ENCODE peak calls at places on chromosome 14, in seven cellular contexts. One of them, this sample, is unnamed.

GRCh38 chr14:68507544-68508081 is 285.3 kb downstream of the ZFP36L1 start:
- DNase-seq in HCT116: no peak
- DNase-seq in K562: no peak
- DNase-seq in H1: no peak
- DNase-seq in SK-N-SH: no peak
- DNase-seq in HepG2: no peak
- DNase-seq in GM12878: no peak
- DNase-seq in this sample: no peak

GRCh38 chr14:51554953-51555352 is 96.8 kb upstream of the FRMD6 start:
- DNase-seq in HCT116: no peak
- DNase-seq in K562: no peak
- DNase-seq in H1: no peak
- DNase-seq in SK-N-SH: no peak
- DNase-seq in HepG2: no peak
- DNase-seq in GM12878: no peak
- DNase-seq in this sample: peak

GRCh38 chr14:95341115-95341514 is 21.4 kb upstream of the CLMN start:
- DNase-seq in HCT116: no peak
- DNase-seq in K562: no peak
- DNase-seq in H1: no peak
- DNase-seq in SK-N-SH: no peak
- DNase-seq in HepG2: no peak
- DNase-seq in GM12878: no peak
- DNase-seq in this sample: no peak

GRCh38 chr14:93959239-93960107 is 16.9 kb downstream of the ASB2 start:
- DNase-seq in HCT116: peak
- DNase-seq in K562: peak
- DNase-seq in H1: no peak
- DNase-seq in SK-N-SH: no peak
- DNase-seq in HepG2: peak
- DNase-seq in GM12878: peak
- DNase-seq in this sample: peak

GRCh38 chr14:97978336-97978735 is 1181.2 kb downstream of the VRK1 start:
- DNase-seq in HCT116: peak
- DNase-seq in K562: no peak
- DNase-seq in H1: peak
- DNase-seq in SK-N-SH: peak
- DNase-seq in HepG2: no peak
- DNase-seq in GM12878: no peak
- DNase-seq in this sample: peak

GRCh38 chr14:68976160-68977067 is 2.7 kb downstream of the ACTN1 start:
- DNase-seq in HCT116: no peak
- DNase-seq in K562: no peak
- DNase-seq in H1: no peak
- DNase-seq in SK-N-SH: peak
- DNase-seq in HepG2: peak
- DNase-seq in GM12878: no peak
- DNase-seq in this sample: no peak

GRCh38 chr14:68807148-68807600 is 14.3 kb upstream of the ZFP36L1 start:
- DNase-seq in HCT116: no peak
- DNase-seq in K562: no peak
- DNase-seq in H1: peak
- DNase-seq in SK-N-SH: peak
- DNase-seq in HepG2: peak
- DNase-seq in GM12878: no peak
- DNase-seq in this sample: no peak

GRCh38 chr14:92780444-92780843 is 13.7 kb upstream of the GOLGA5 start:
- DNase-seq in HCT116: no peak
- DNase-seq in K562: no peak
- DNase-seq in H1: no peak
- DNase-seq in SK-N-SH: no peak
- DNase-seq in HepG2: no peak
- DNase-seq in GM12878: no peak
- DNase-seq in this sample: no peak

GRCh38 chr14:33480589-33481184 is 470.2 kb downstream of the EGLN3 start:
- DNase-seq in HCT116: no peak
- DNase-seq in K562: no peak
- DNase-seq in H1: no peak
- DNase-seq in SK-N-SH: peak
- DNase-seq in HepG2: no peak
- DNase-seq in GM12878: no peak
- DNase-seq in this sample: no peak

GRCh38 chr14:88323086-88323519 is at the start of gene KCNK10:
- DNase-seq in HCT116: no peak
- DNase-seq in K562: no peak
- DNase-seq in H1: peak
- DNase-seq in SK-N-SH: no peak
- DNase-seq in HepG2: no peak
- DNase-seq in GM12878: no peak
- DNase-seq in this sample: no peak

GRCh38 chr14:60670994-60671393 is 21.7 kb upstream of the SIX1 start:
- DNase-seq in HCT116: no peak
- DNase-seq in K562: no peak
- DNase-seq in H1: no peak
- DNase-seq in SK-N-SH: no peak
- DNase-seq in HepG2: no peak
- DNase-seq in GM12878: no peak
- DNase-seq in this sample: no peak

GRCh38 chr14:76294876-76295275 is 81.1 kb upstream of the ESRRB start:
- DNase-seq in HCT116: no peak
- DNase-seq in K562: no peak
- DNase-seq in H1: peak
- DNase-seq in SK-N-SH: no peak
- DNase-seq in HepG2: no peak
- DNase-seq in GM12878: no peak
- DNase-seq in this sample: no peak

GRCh38 chr14:87630808-87631207 is 362.2 kb downstream of the GALC start:
- DNase-seq in HCT116: no peak
- DNase-seq in K562: no peak
- DNase-seq in H1: no peak
- DNase-seq in SK-N-SH: no peak
- DNase-seq in HepG2: no peak
- DNase-seq in GM12878: no peak
- DNase-seq in this sample: no peak

GRCh38 chr14:70981005-70981952 is 74.0 kb downstream of the PCNX1 start:
- DNase-seq in HCT116: no peak
- DNase-seq in K562: no peak
- DNase-seq in H1: no peak
- DNase-seq in SK-N-SH: no peak
- DNase-seq in HepG2: no peak
- DNase-seq in GM12878: no peak
- DNase-seq in this sample: no peak

GRCh38 chr14:104266643-104267575 is 128.5 kb downstream of the KIF26A start:
- DNase-seq in HCT116: no peak
- DNase-seq in K562: no peak
- DNase-seq in H1: no peak
- DNase-seq in SK-N-SH: no peak
- DNase-seq in HepG2: no peak
- DNase-seq in GM12878: no peak
- DNase-seq in this sample: no peak

GRCh38 chr14:72980863-72981262 is 46.0 kb downstream of the ZFYVE1 start:
- DNase-seq in HCT116: no peak
- DNase-seq in K562: no peak
- DNase-seq in H1: no peak
- DNase-seq in SK-N-SH: no peak
- DNase-seq in HepG2: no peak
- DNase-seq in GM12878: no peak
- DNase-seq in this sample: no peak

GRCh38 chr14:22131749-22132476 is 457.1 kb downstream of the DAD1 start:
- DNase-seq in HCT116: no peak
- DNase-seq in K562: peak
- DNase-seq in H1: peak
- DNase-seq in SK-N-SH: no peak
- DNase-seq in HepG2: peak
- DNase-seq in GM12878: no peak
- DNase-seq in this sample: no peak

DNA sequence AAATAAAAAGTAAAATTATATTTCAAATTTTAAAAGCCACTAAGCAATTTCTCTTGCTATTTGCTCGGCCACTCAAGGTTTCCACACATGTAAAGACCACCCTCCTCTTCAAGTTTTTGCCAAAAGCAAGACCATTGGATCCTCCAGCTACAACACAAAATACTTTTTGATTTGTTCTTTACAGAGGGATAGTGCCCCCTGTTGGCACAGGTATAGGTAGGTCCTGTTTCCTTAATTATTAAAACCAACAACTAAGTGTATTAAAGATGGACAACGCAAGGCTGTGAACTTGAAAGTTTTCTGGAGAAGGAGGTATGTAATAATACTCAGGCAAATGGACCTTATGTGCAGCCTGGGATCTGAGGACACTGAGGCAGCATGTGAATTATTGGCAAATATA is 23.8 kb downstream of the ATP6V1D start:
- DNase-seq in HCT116: peak
- DNase-seq in K562: no peak
- DNase-seq in H1: no peak
- DNase-seq in SK-N-SH: peak
- DNase-seq in HepG2: peak
- DNase-seq in GM12878: no peak
- DNase-seq in this sample: peak
- TF ChIP-seq JUND in HCT116: no peak
- TF ChIP-seq JUND in K562: no peak
- TF ChIP-seq JUND in H1: no peak
- TF ChIP-seq JUND in SK-N-SH: no peak
- TF ChIP-seq JUND in HepG2: no peak
- TF ChIP-seq JUND in GM12878: no peak
- TF ChIP-seq JUND in this sample: no peak

GRCh38 chr14:101323111-101323510 is 238.2 kb upstream of the DIO3 start:
- DNase-seq in HCT116: no peak
- DNase-seq in K562: no peak
- DNase-seq in H1: no peak
- DNase-seq in SK-N-SH: no peak
- DNase-seq in HepG2: no peak
- DNase-seq in GM12878: no peak
- DNase-seq in this sample: no peak

GRCh38 chr14:101322223-101322622 is 239.1 kb upstream of the DIO3 start:
- DNase-seq in HCT116: no peak
- DNase-seq in K562: no peak
- DNase-seq in H1: peak
- DNase-seq in SK-N-SH: no peak
- DNase-seq in HepG2: no peak
- DNase-seq in GM12878: no peak
- DNase-seq in this sample: no peak

GRCh38 chr14:101318271-101318670 is 243.0 kb upstream of the DIO3 start:
- DNase-seq in HCT116: no peak
- DNase-seq in K562: no peak
- DNase-seq in H1: peak
- DNase-seq in SK-N-SH: no peak
- DNase-seq in HepG2: no peak
- DNase-seq in GM12878: no peak
- DNase-seq in this sample: peak

GRCh38 chr14:101315802-101316296 is 245.4 kb upstream of the DIO3 start:
- DNase-seq in HCT116: peak
- DNase-seq in K562: no peak
- DNase-seq in H1: peak
- DNase-seq in SK-N-SH: no peak
- DNase-seq in HepG2: no peak
- DNase-seq in GM12878: no peak
- DNase-seq in this sample: no peak

DNA sequence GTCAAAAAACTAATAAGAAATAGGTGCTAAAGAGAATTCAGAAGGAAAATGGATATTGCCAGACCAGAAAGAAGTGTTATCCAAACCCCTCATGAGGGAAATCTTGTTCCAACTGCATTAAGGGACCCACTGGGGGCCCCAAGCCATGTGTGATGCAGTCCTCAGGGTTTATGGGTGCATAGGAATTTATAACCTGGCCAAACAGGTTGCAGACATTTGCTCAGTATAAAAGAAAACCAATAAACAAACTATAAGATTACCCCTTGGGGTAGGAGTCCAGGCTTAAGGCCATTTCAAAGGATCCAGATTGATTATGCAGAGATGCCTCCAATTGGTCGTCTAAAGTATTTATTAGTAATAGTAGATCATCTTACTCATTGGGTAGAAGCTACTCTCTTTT is 240.9 kb upstream of the DIO3 start:
- DNase-seq in HCT116: no peak
- DNase-seq in K562: no peak
- DNase-seq in H1: peak
- DNase-seq in SK-N-SH: no peak
- DNase-seq in HepG2: no peak
- DNase-seq in GM12878: no peak
- DNase-seq in this sample: no peak
- TF ChIP-seq JUND in HCT116: no peak
- TF ChIP-seq JUND in K562: no peak
- TF ChIP-seq JUND in H1: no peak
- TF ChIP-seq JUND in SK-N-SH: no peak
- TF ChIP-seq JUND in HepG2: no peak
- TF ChIP-seq JUND in GM12878: no peak
- TF ChIP-seq JUND in this sample: no peak

GRCh38 chr14:89428163-89428523 is 11.1 kb upstream of the FOXN3 start:
- DNase-seq in HCT116: no peak
- DNase-seq in K562: no peak
- DNase-seq in H1: no peak
- DNase-seq in SK-N-SH: no peak
- DNase-seq in HepG2: no peak
- DNase-seq in GM12878: no peak
- DNase-seq in this sample: no peak
- TF ChIP-seq JUND in HCT116: no peak
- TF ChIP-seq JUND in K562: no peak
- TF ChIP-seq JUND in H1: no peak
- TF ChIP-seq JUND in SK-N-SH: no peak
- TF ChIP-seq JUND in HepG2: no peak
- TF ChIP-seq JUND in GM12878: no peak
- TF ChIP-seq JUND in this sample: no peak

GRCh38 chr14:62739647-62740046 is 305.6 kb downstream of the KCNH5 start:
- DNase-seq in HCT116: no peak
- DNase-seq in K562: no peak
- DNase-seq in H1: no peak
- DNase-seq in SK-N-SH: no peak
- DNase-seq in HepG2: no peak
- DNase-seq in GM12878: no peak
- DNase-seq in this sample: no peak

GRCh38 chr14:62734831-62735230 is 310.4 kb downstream of the KCNH5 start:
- DNase-seq in HCT116: no peak
- DNase-seq in K562: no peak
- DNase-seq in H1: no peak
- DNase-seq in SK-N-SH: no peak
- DNase-seq in HepG2: no peak
- DNase-seq in GM12878: no peak
- DNase-seq in this sample: no peak

GRCh38 chr14:62736004-62736403 is 309.3 kb downstream of the KCNH5 start:
- DNase-seq in HCT116: no peak
- DNase-seq in K562: no peak
- DNase-seq in H1: no peak
- DNase-seq in SK-N-SH: no peak
- DNase-seq in HepG2: no peak
- DNase-seq in GM12878: no peak
- DNase-seq in this sample: no peak

DNA sequence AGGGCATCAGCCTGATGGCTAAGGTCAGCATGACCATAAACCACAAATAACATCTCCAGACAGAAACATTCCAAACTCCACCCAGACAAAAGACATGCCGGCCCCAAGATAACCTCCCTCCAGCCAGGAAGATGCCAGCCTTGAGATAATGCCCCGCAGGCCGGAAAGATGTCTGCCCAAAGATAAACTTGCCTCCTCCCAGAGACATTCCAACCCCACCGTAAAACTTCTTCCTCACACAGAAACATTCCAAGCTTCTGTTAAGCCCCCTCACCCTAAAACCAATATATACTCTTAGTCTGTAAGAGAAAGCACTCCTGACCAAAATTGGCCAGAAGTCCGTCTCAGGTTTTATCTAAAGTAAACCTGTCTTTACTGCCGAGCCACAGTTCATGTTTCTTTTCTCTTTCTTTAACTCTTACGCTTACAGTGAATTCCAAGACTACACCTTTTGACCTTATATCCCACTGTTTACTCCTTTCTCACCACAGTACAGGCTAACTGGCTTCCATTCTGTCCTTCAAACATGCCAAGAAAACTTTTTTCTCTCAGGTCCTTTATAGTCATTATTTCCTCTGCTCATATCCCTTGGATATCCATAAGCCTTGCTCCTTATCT is 308.7 kb downstream of the KCNH5 start:
- DNase-seq in HCT116: no peak
- DNase-seq in K562: no peak
- DNase-seq in H1: no peak
- DNase-seq in SK-N-SH: no peak
- DNase-seq in HepG2: no peak
- DNase-seq in GM12878: no peak
- DNase-seq in this sample: no peak
- TF ChIP-seq JUND in HCT116: no peak
- TF ChIP-seq JUND in K562: no peak
- TF ChIP-seq JUND in H1: no peak
- TF ChIP-seq JUND in SK-N-SH: no peak
- TF ChIP-seq JUND in HepG2: no peak
- TF ChIP-seq JUND in GM12878: no peak
- TF ChIP-seq JUND in this sample: no peak